ENCODE peak calls at places on chromosomes 6 and 20, in five cellular contexts. One of them, this sample, is unnamed.
A peak's percentile ranks its signal among the peaks of the same experiment; 100 is the strongest.

GRCh38 chr6:33249732-33250625 is 21.7 kb downstream of the VPS52 start:
- DNase-seq in HepG2: no peak
- DNase-seq in K562: no peak
- DNase-seq in GM12878: no peak
- DNase-seq in HCT116: no peak
- DNase-seq in this sample: no peak

GRCh38 chr6:43296780-43297494 is 1.1 kb upstream of the SLC22A7 start:
- DNase-seq in HepG2: no peak
- DNase-seq in K562: no peak
- DNase-seq in GM12878: no peak
- DNase-seq in HCT116: no peak
- DNase-seq in this sample: no peak

GRCh38 chr6:28347119-28347518 is 2.6 kb upstream of the ZKSCAN3 start:
- DNase-seq in HepG2: no peak
- DNase-seq in K562: no peak
- DNase-seq in GM12878: no peak
- DNase-seq in HCT116: no peak
- DNase-seq in this sample: no peak

GRCh38 chr6:38792356-38792755 is 77.2 kb downstream of the DNAH8 start:
- DNase-seq in HepG2: no peak
- DNase-seq in K562: no peak
- DNase-seq in GM12878: no peak
- DNase-seq in HCT116: no peak
- DNase-seq in this sample: no peak

GRCh38 chr20:23152308-23152892 is 66.3 kb upstream of the CD93 start:
- DNase-seq in HepG2: peak; percentile 90
- DNase-seq in K562: peak; percentile 61
- DNase-seq in GM12878: no peak
- DNase-seq in HCT116: no peak
- DNase-seq in this sample: no peak

GRCh38 chr6:147950623-147950987 is 392.0 kb upstream of the SASH1 start:
- DNase-seq in HepG2: no peak
- DNase-seq in K562: no peak
- DNase-seq in GM12878: no peak
- DNase-seq in HCT116: no peak
- DNase-seq in this sample: no peak

GRCh38 chr6:26017567-26017966 is 55.0 kb downstream of the TRIM38 start:
- DNase-seq in HepG2: no peak
- DNase-seq in K562: no peak
- DNase-seq in GM12878: no peak
- DNase-seq in HCT116: no peak
- DNase-seq in this sample: no peak

GRCh38 chr6:139152892-139153271 is 18.0 kb downstream of the HECA start:
- DNase-seq in HepG2: no peak
- DNase-seq in K562: no peak
- DNase-seq in GM12878: no peak
- DNase-seq in HCT116: no peak
- DNase-seq in this sample: no peak

GRCh38 chr20:31260326-31260932 is 3.0 kb downstream of the DEFB115 start:
- DNase-seq in HepG2: peak; percentile 66
- DNase-seq in K562: peak; percentile 49
- DNase-seq in GM12878: no peak
- DNase-seq in HCT116: peak; percentile 33
- DNase-seq in this sample: peak; percentile 13

GRCh38 chr20:40646321-40647212 is 42.5 kb downstream of the MAFB start:
- DNase-seq in HepG2: no peak
- DNase-seq in K562: no peak
- DNase-seq in GM12878: no peak
- DNase-seq in HCT116: no peak
- DNase-seq in this sample: no peak

GRCh38 chr6:11806561-11807317 is 28.1 kb upstream of the ADTRP start:
- DNase-seq in HepG2: no peak
- DNase-seq in K562: no peak
- DNase-seq in GM12878: no peak
- DNase-seq in HCT116: no peak
- DNase-seq in this sample: no peak

GRCh38 chr6:51528556-51528955 is 558.9 kb downstream of the PKHD1 start:
- DNase-seq in HepG2: no peak
- DNase-seq in K562: no peak
- DNase-seq in GM12878: no peak
- DNase-seq in HCT116: no peak
- DNase-seq in this sample: no peak

GRCh38 chr6:47787620-47788497 is 6.0 kb downstream of the OPN5 start:
- DNase-seq in HepG2: peak; percentile 59
- DNase-seq in K562: peak; percentile 80
- DNase-seq in GM12878: no peak
- DNase-seq in HCT116: peak; percentile 58
- DNase-seq in this sample: peak; percentile 27

GRCh38 chr20:36852187-36852586 is 23.8 kb upstream of the TLDC2 start:
- DNase-seq in HepG2: no peak
- DNase-seq in K562: no peak
- DNase-seq in GM12878: no peak
- DNase-seq in HCT116: no peak
- DNase-seq in this sample: no peak

GRCh38 chr6:10837997-10838793 is at the start of gene MAK:
- DNase-seq in HepG2: peak; percentile 90
- DNase-seq in K562: peak; percentile 98
- DNase-seq in GM12878: peak; percentile 47
- DNase-seq in HCT116: peak; percentile 81
- DNase-seq in this sample: peak; percentile 77

GRCh38 chr20:57399587-57400261 is 8.5 kb downstream of the RBM38 start:
- DNase-seq in HepG2: no peak
- DNase-seq in K562: no peak
- DNase-seq in GM12878: peak; percentile 71
- DNase-seq in HCT116: no peak
- DNase-seq in this sample: no peak

GRCh38 chr6:158232445-158233213 is 64.5 kb downstream of the GTF2H5 start:
- DNase-seq in HepG2: peak; percentile 42
- DNase-seq in K562: peak; percentile 74
- DNase-seq in GM12878: no peak
- DNase-seq in HCT116: no peak
- DNase-seq in this sample: no peak

GRCh38 chr6:24489881-24490280 is 503 bp upstream of the GPLD1 start:
- DNase-seq in HepG2: peak; percentile 46
- DNase-seq in K562: no peak
- DNase-seq in GM12878: no peak
- DNase-seq in HCT116: no peak
- DNase-seq in this sample: no peak

GRCh38 chr6:125944434-125944816 is 12.1 kb upstream of the HINT3 start:
- DNase-seq in HepG2: peak; percentile 98
- DNase-seq in K562: no peak
- DNase-seq in GM12878: no peak
- DNase-seq in HCT116: no peak
- DNase-seq in this sample: no peak

GRCh38 chr20:62914970-62915457 is 11.3 kb downstream of the DIDO1 start:
- DNase-seq in HepG2: peak; percentile 77
- DNase-seq in K562: peak; percentile 58
- DNase-seq in GM12878: no peak
- DNase-seq in HCT116: no peak
- DNase-seq in this sample: peak; percentile 67

GRCh38 chr20:50704514-50704913 is 13.2 kb upstream of the RIPOR3 start:
- DNase-seq in HepG2: no peak
- DNase-seq in K562: no peak
- DNase-seq in GM12878: no peak
- DNase-seq in HCT116: no peak
- DNase-seq in this sample: no peak

GRCh38 chr6:47439348-47439668 is 38.3 kb upstream of the CD2AP start:
- DNase-seq in HepG2: no peak
- DNase-seq in K562: no peak
- DNase-seq in GM12878: no peak
- DNase-seq in HCT116: no peak
- DNase-seq in this sample: no peak

GRCh38 chr20:19828233-19828632 is 70.2 kb downstream of the RIN2 start:
- DNase-seq in HepG2: peak; percentile 30
- DNase-seq in K562: no peak
- DNase-seq in GM12878: peak; percentile 68
- DNase-seq in HCT116: peak; percentile 33
- DNase-seq in this sample: no peak

GRCh38 chr6:47473791-47474351 is 3.7 kb upstream of the CD2AP start:
- DNase-seq in HepG2: no peak
- DNase-seq in K562: no peak
- DNase-seq in GM12878: no peak
- DNase-seq in HCT116: no peak
- DNase-seq in this sample: no peak

GRCh38 chr6:166877906-166878305 is 78.4 kb downstream of the RNASET2 start:
- DNase-seq in HepG2: no peak
- DNase-seq in K562: no peak
- DNase-seq in GM12878: no peak
- DNase-seq in HCT116: peak; percentile 21
- DNase-seq in this sample: no peak

GRCh38 chr6:154343473-154344308 is 12.9 kb downstream of the IPCEF1 start:
- DNase-seq in HepG2: no peak
- DNase-seq in K562: peak; percentile 23
- DNase-seq in GM12878: no peak
- DNase-seq in HCT116: peak; percentile 24
- DNase-seq in this sample: peak; percentile 58

GRCh38 chr20:47125553-47126373 is 230.7 kb downstream of the ZMYND8 start:
- DNase-seq in HepG2: no peak
- DNase-seq in K562: no peak
- DNase-seq in GM12878: no peak
- DNase-seq in HCT116: no peak
- DNase-seq in this sample: no peak

GRCh38 chr6:41071501-41071922 is 644 bp downstream of the OARD1 start:
- DNase-seq in HepG2: no peak
- DNase-seq in K562: no peak
- DNase-seq in GM12878: peak; percentile 34
- DNase-seq in HCT116: no peak
- DNase-seq in this sample: no peak

GRCh38 chr6:24205020-24205492 is 79.0 kb downstream of the NRSN1 start:
- DNase-seq in HepG2: peak; percentile 59
- DNase-seq in K562: peak; percentile 23
- DNase-seq in GM12878: peak; percentile 24
- DNase-seq in HCT116: peak; percentile 28
- DNase-seq in this sample: no peak

GRCh38 chr20:10919549-10920140 is 245.8 kb upstream of the JAG1 start:
- DNase-seq in HepG2: no peak
- DNase-seq in K562: no peak
- DNase-seq in GM12878: no peak
- DNase-seq in HCT116: no peak
- DNase-seq in this sample: no peak

DNA sequence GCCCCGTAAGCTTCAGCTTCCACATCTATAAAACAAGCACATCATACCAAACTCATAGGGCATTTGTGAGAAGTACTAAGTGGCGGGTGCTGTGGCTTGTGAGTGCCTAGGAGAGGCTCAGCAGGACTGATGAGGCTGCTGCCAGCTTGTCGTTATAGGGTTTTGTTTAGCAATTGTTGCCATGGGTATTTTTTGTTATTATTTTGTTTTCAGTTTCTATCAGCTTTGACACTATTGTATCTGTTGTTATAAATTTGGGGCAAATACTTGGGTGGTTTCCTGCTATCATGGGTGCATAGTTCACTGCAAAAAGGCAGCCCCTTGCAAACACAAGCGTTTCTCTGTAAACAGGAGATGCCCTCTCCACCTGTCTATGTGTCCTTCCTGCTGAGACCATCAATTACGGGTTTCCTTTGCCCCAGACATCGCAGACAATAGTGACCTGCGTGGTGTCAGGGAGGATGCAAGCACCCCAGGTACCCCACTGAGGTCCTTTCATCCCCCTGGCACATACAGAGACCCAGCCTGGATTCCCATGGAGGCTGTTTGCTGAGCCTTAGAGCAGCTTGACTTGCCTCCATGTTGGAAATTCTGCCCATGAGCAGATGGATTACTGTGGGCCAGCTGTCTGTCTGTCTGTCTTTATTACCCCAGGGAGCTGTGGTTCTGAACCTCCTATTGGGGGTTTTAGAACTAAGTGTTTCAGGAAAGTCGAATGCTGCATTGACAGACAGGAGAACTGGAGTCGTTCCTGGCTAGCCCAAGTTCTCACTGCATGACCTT is 3.2 kb upstream of the CCDC167 start:
- DNase-seq in HepG2: no peak
- DNase-seq in K562: no peak
- DNase-seq in GM12878: no peak
- DNase-seq in HCT116: no peak
- DNase-seq in this sample: no peak
- TF ChIP-seq YY1 in HepG2: no peak
- TF ChIP-seq YY1 in K562: no peak
- TF ChIP-seq YY1 in GM12878: no peak
- TF ChIP-seq YY1 in HCT116: no peak
- TF ChIP-seq YY1 in this sample: no peak

DNA sequence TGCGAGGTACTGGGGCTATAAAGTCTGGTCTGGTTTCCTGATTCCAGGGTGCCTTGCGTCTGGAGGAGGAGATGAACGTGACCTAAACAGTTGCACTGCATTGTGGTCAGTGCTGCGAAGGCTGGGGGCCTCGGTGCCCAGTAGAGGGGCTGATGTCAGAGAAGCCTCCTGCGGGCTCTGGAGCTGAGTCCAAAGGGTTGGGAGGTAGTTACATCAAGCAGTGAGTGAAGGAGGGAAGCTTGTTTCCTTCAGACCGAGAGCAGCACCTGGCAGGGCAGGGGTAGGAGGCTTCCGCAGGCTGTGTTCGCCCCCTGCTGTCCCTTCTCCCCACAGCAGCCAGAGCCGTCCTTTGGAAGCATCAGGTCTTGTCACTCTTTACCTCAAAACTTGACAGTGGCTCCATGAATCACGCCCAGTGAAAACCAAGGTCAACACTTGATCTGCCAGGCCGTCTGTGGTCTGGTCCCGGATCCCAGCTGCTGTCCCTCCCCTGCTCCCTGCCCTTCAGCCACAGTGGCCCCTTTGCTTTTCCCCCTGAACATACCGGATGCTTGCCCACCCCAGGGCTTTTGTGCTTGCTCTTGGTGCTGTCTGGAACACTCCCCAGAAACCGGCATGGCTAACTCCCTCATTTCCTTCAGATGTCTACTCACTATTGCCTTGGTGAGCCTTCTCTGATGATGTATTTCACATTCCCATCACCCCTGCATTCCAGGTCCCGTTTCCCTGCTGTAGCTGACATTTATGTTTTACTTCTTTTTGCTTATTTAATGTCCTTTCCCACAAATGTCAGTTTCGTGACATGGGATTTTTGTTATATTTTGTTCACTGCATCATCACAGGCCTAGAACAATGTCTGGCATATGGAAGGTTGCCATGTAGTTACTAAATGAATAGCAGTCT is 7.0 kb downstream of the DYNLRB1 start:
- DNase-seq in HepG2: peak; percentile 83
- DNase-seq in K562: peak; percentile 37
- DNase-seq in GM12878: no peak
- DNase-seq in HCT116: peak; percentile 42
- DNase-seq in this sample: peak; percentile 52
- H3K4me1 ChIP-seq in HepG2: peaks cover 67% of the 10 kb centered on the region
- H3K4me1 ChIP-seq in K562: peaks cover 17% of the 10 kb centered on the region
- H3K4me1 ChIP-seq in GM12878: peaks cover 11% of the 10 kb centered on the region
- H3K4me1 ChIP-seq in HCT116: peaks cover 44% of the 10 kb centered on the region
- H3K4me1 ChIP-seq in this sample: peaks cover 11% of the 10 kb centered on the region

GRCh38 chr20:2783908-2784566 is 16.4 kb downstream of the CPXM1 start:
- DNase-seq in HepG2: no peak
- DNase-seq in K562: no peak
- DNase-seq in GM12878: no peak
- DNase-seq in HCT116: no peak
- DNase-seq in this sample: no peak
- H3K27me3 ChIP-seq in HepG2: peaks cover 3% of the 10 kb centered on the region
- H3K27me3 ChIP-seq in K562: peaks cover 9% of the 10 kb centered on the region
- H3K27me3 ChIP-seq in GM12878: peaks cover 10% of the 10 kb centered on the region
- H3K27me3 ChIP-seq in HCT116: peaks cover 6% of the 10 kb centered on the region
- H3K27me3 ChIP-seq in this sample: no peaks in the 10 kb centered on the region

GRCh38 chr6:142885182-142885867 is 59.7 kb downstream of the HIVEP2 start:
- DNase-seq in HepG2: peak; percentile 84
- DNase-seq in K562: no peak
- DNase-seq in GM12878: peak; percentile 89
- DNase-seq in HCT116: peak; percentile 94
- DNase-seq in this sample: peak; percentile 50
- TF ChIP-seq YY1 in HepG2: no peak
- TF ChIP-seq YY1 in K562: no peak
- TF ChIP-seq YY1 in GM12878: peak; percentile 59
- TF ChIP-seq YY1 in HCT116: peak; percentile 21
- TF ChIP-seq YY1 in this sample: no peak

This sample was measured in NT2/D1.